ENCODE peak calls at places on chromosomes 3 and 15, in nine cellular contexts. O is lung, Q is GM20000, W is GM10248, X is prostate gland, C is cardiac muscle cell, T is A549, D is Peyer's patch, V is ovary. Z is an unnamed sample.

GRCh38 chr15:43095708-43096347 is 10.0 kb downstream of the UBR1 start:
- DNase-seq in X (no peak), V (no peak), C (no peak), Q (no peak), D (no peak), W (no peak), O (no peak), T (no peak), Z (no peak)

GRCh38 chr15:62841891-62842559 is 200.5 kb upstream of the TPM1 start:
- DNase-seq in D (no peak), Q (no peak), X (no peak), V (no peak), T (no peak), O (no peak), W (no peak), C (no peak), Z (no peak)

GRCh38 chr3:84965141-84965540 is 6.4 kb downstream of the CADM2 start:
- DNase-seq in O (no peak), W (no peak), V (no peak), C (peak; percentile 65), T (peak; percentile 24), D (no peak), X (no peak), Q (no peak), Z (no peak)

GRCh38 chr3:108088697-108089096 is 2.1 kb downstream of the CD47 start:
- DNase-seq in T (no peak), X (no peak), D (no peak), Q (peak; percentile 55), C (no peak), V (no peak), W (peak; percentile 22), O (no peak), Z (no peak)

GRCh38 chr15:89112341-89112971 is 24.2 kb downstream of the ABHD2 start:
- DNase-seq in O (no peak), X (no peak), V (no peak), D (peak; percentile 84), T (no peak), W (peak; percentile 60), Q (peak; percentile 62), C (no peak), Z (no peak)

GRCh38 chr15:88431441-88431840 is 35.7 kb downstream of the MRPL46 start:
- DNase-seq in W (no peak), O (no peak), C (no peak), X (no peak), V (no peak), Q (no peak), T (no peak), D (no peak), Z (no peak)

GRCh38 chr15:45635191-45635638 is 386 bp downstream of the SQOR start:
- DNase-seq in D (peak; percentile 85), V (peak; percentile 58), C (peak; percentile 57), O (peak; percentile 74), T (peak; percentile 36), Q (peak; percentile 65), W (peak; percentile 67), X (peak; percentile 62), Z (peak; percentile 77)

GRCh38 chr15:43821505-43821904 is 3.0 kb downstream of the MFAP1 start:
- DNase-seq in W (no peak), T (no peak), D (no peak), O (no peak), X (no peak), V (no peak), Q (no peak), C (no peak), Z (no peak)

GRCh38 chr15:88950600-88951160 is 37.5 kb upstream of the MFGE8 start:
- DNase-seq in X (no peak), V (no peak), T (no peak), C (no peak), O (no peak), D (no peak), Q (no peak), W (no peak), Z (no peak)

GRCh38 chr15:86650084-86650483 is 570.4 kb downstream of the AGBL1 start:
- DNase-seq in D (no peak), Q (no peak), W (no peak), O (no peak), V (no peak), X (no peak), C (no peak), T (peak; percentile 21), Z (no peak)

GRCh38 chr15:98649621-98649995 is 1.3 kb downstream of the IGF1R start:
- DNase-seq in Q (peak; percentile 60), D (no peak), C (peak; percentile 59), T (peak; percentile 49), X (no peak), W (no peak), O (peak; percentile 43), V (peak; percentile 52), Z (no peak)

GRCh38 chr3:190807719-190808375 is 54.6 kb downstream of the GMNC start:
- DNase-seq in W (no peak), X (peak; percentile 97), C (peak; percentile 28), D (no peak), V (peak; percentile 31), Q (no peak), T (no peak), O (peak; percentile 61), Z (peak; percentile 69)

GRCh38 chr3:138441742-138442141 is 7.3 kb downstream of the ESYT3 start:
- DNase-seq in X (no peak), O (no peak), C (no peak), T (peak; percentile 28), D (no peak), Q (no peak), V (no peak), W (no peak), Z (no peak)

GRCh38 chr3:140568131-140568530 is 109.7 kb upstream of the TRIM42 start:
- DNase-seq in D (no peak), V (no peak), Q (no peak), W (no peak), X (no peak), T (no peak), O (no peak), C (no peak), Z (no peak)

GRCh38 chr3:181723568-181724431 is 12.1 kb downstream of the SOX2 start:
- DNase-seq in V (no peak), D (no peak), C (no peak), T (no peak), W (no peak), X (no peak), Q (no peak), O (no peak), Z (no peak)

GRCh38 chr15:99845009-99845408 is 111.8 kb upstream of the LYSMD4 start:
- DNase-seq in T (no peak), Q (no peak), X (no peak), C (no peak), D (no peak), V (no peak), O (no peak), W (no peak), Z (no peak)

GRCh38 chr15:60672400-60672799 is 193.5 kb upstream of the ICE2 start:
- DNase-seq in W (no peak), O (no peak), X (no peak), C (no peak), D (no peak), Q (no peak), V (no peak), T (no peak), Z (no peak)

GRCh38 chr15:50977157-50977556 is 68.7 kb downstream of the AP4E1 start:
- DNase-seq in D (no peak), C (no peak), W (no peak), X (no peak), O (no peak), V (no peak), T (no peak), Q (no peak), Z (no peak)

GRCh38 chr3:43790060-43790459 is 99.3 kb downstream of the ABHD5 start:
- DNase-seq in O (no peak), C (no peak), V (no peak), Q (no peak), W (no peak), D (no peak), X (no peak), T (no peak), Z (no peak)

GRCh38 chr15:56102401-56102800 is 109.0 kb upstream of the NEDD4 start:
- DNase-seq in O (no peak), V (no peak), Q (no peak), X (no peak), W (no peak), T (no peak), D (no peak), C (no peak), Z (no peak)

GRCh38 chr3:152307829-152308474 is 39.2 kb downstream of the MBNL1 start:
- DNase-seq in D (no peak), C (no peak), W (no peak), Q (no peak), V (no peak), T (peak; percentile 32), O (no peak), X (no peak), Z (no peak)

GRCh38 chr3:170368921-170369320 is 11.4 kb downstream of the SKIL start:
- DNase-seq in C (no peak), W (no peak), D (no peak), X (no peak), T (no peak), O (no peak), V (no peak), Q (no peak), Z (no peak)

DNA sequence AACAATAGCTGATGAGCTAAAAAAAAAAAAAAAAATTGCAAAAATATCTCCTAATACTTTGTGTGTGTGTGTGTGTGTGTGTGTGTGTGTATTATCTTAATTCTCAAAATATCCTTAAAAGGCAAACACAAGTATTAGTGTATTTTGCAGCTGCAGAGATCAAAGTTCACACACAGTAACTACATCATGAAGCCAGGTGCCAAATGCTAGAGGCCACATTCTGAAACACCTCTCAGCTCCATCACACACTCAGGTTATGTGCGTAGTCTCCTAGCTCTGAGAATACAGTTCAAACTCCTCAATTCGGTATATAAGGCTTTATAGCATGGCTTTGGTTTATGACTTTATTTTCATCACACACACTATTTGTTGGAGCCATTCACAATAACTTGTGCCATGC is 33.5 kb upstream of the PPARG start:
- DNase-seq in Q (no peak), O (no peak), D (no peak), V (no peak), X (no peak), W (no peak), T (no peak), C (no peak), Z (no peak)
- TF ChIP-seq CTCF in Q (no peak), O (no peak), D (no peak), V (no peak), X (no peak), W (no peak), T (no peak), C (no peak), Z (no peak)

GRCh38 chr15:94670436-94671034 is 439.2 kb downstream of the MCTP2 start:
- DNase-seq in V (no peak), D (no peak), T (peak; percentile 39), X (no peak), O (no peak), C (peak; percentile 58), Q (peak; percentile 30), W (peak; percentile 33), Z (no peak)
- TF ChIP-seq CTCF in V (peak; percentile 73), D (peak; percentile 83), T (peak; percentile 87), X (no peak), O (peak; percentile 37), C (peak; percentile 61), Q (peak; percentile 30), W (peak; percentile 56), Z (peak; percentile 78)

GRCh38 chr3:178422406-178422805 is 113.8 kb upstream of the KCNMB2 start:
- DNase-seq in W (no peak), Q (no peak), V (no peak), O (no peak), D (no peak), T (no peak), X (no peak), C (no peak), Z (no peak)
- TF ChIP-seq CTCF in W (no peak), Q (no peak), V (no peak), O (no peak), D (no peak), T (no peak), X (no peak), C (no peak), Z (no peak)

GRCh38 chr15:49521802-49522201 is 98.8 kb downstream of the FGF7 start:
- DNase-seq in W (no peak), Q (no peak), V (no peak), T (no peak), C (no peak), X (no peak), D (no peak), O (no peak), Z (no peak)
- TF ChIP-seq CTCF in W (no peak), Q (no peak), V (no peak), T (no peak), C (no peak), X (no peak), D (no peak), O (no peak), Z (no peak)